ENCODE peak calls at places on chromosomes 5 and 9, in four cellular contexts. Y is A549, H is brain microvascular endothelial cell, W is fibroblast of lung. P is an unnamed sample.

GRCh38 chr9:107358867-107359440 is 75.9 kb downstream of the RAD23B start:
- DNase-seq in Y (no peak), H (no peak), W (no peak), P (no peak)

GRCh38 chr5:155089649-155090048 is 76.1 kb downstream of the KIF4B start:
- DNase-seq in Y (no peak), H (no peak), W (no peak), P (no peak)

GRCh38 chr5:135489466-135490244 is 37.5 kb upstream of the TIFAB start:
- DNase-seq in Y (no peak), H (no peak), W (peak), P (no peak)

GRCh38 chr9:89759563-89759962 is 154.8 kb downstream of the GADD45G start:
- DNase-seq in Y (no peak), H (no peak), W (no peak), P (no peak)

GRCh38 chr5:99025298-99026045 is 96.7 kb upstream of the CHD1 start:
- DNase-seq in Y (no peak), H (no peak), W (no peak), P (peak)

GRCh38 chr9:19521205-19521604 is 112.4 kb downstream of the ACER2 start:
- DNase-seq in Y (no peak), H (no peak), W (no peak), P (no peak)

GRCh38 chr9:93893194-93893593 is 62.0 kb downstream of the BARX1 start:
- DNase-seq in Y (no peak), H (no peak), W (no peak), P (no peak)

GRCh38 chr5:13987843-13988464 is 43.5 kb upstream of the DNAH5 start:
- DNase-seq in Y (peak), H (peak), W (peak), P (peak)

GRCh38 chr5:147093138-147093537 is 141.7 kb upstream of the STK32A start:
- DNase-seq in Y (no peak), H (peak), W (peak), P (peak)

GRCh38 chr9:78892182-78892581 is 595.3 kb downstream of the PSAT1 start:
- DNase-seq in Y (no peak), H (no peak), W (no peak), P (no peak)

GRCh38 chr5:91206734-91207133 is 176.4 kb downstream of the ARRDC3 start:
- DNase-seq in Y (no peak), H (peak), W (peak), P (peak)

GRCh38 chr5:55113327-55113726 is 10.9 kb downstream of the GZMA start:
- DNase-seq in Y (no peak), H (no peak), W (no peak), P (no peak)

GRCh38 chr9:135729480-135729879 is 27.5 kb downstream of the KCNT1 start:
- DNase-seq in Y (no peak), H (no peak), W (no peak), P (no peak)
- H3K4me3 ChIP-seq in Y (no peak), H (no peak), W (no peak), P (no peak)

GRCh38 chr5:116137544-116138378 is 52.9 kb downstream of the COMMD10 start:
- DNase-seq in Y (peak), H (peak), W (peak), P (peak)

GRCh38 chr5:116144103-116144502 is 59.3 kb downstream of the COMMD10 start:
- DNase-seq in Y (no peak), H (peak), W (peak), P (peak)

GRCh38 chr5:116145416-116145815 is 60.6 kb downstream of the COMMD10 start:
- DNase-seq in Y (no peak), H (no peak), W (no peak), P (no peak)

GRCh38 chr5:116142495-116142894 is 57.7 kb downstream of the COMMD10 start:
- DNase-seq in Y (no peak), H (no peak), W (no peak), P (no peak)
- TF ChIP-seq CTCF in Y (no peak), H (no peak), W (no peak), P (peak)

GRCh38 chr5:35857004-35857345 is 284 bp downstream of the IL7R start:
- DNase-seq in Y (no peak), H (no peak), W (no peak), P (no peak)
- H3K4me3 ChIP-seq in Y (no peak), H (no peak), W (no peak), P (no peak)

GRCh38 chr9:84874583-84874982 is 205.1 kb downstream of the NTRK2 start:
- DNase-seq in Y (no peak), H (peak), W (no peak), P (no peak)

GRCh38 chr9:84875193-84875592 is 205.7 kb downstream of the NTRK2 start:
- DNase-seq in Y (no peak), H (no peak), W (no peak), P (no peak)

GRCh38 chr9:84867171-84867570 is 197.6 kb downstream of the NTRK2 start:
- DNase-seq in Y (no peak), H (no peak), W (no peak), P (no peak)

GRCh38 chr9:84869091-84869490 is 199.6 kb downstream of the NTRK2 start:
- DNase-seq in Y (no peak), H (no peak), W (no peak), P (no peak)

GRCh38 chr9:84871983-84872382 is 202.5 kb downstream of the NTRK2 start:
- DNase-seq in Y (no peak), H (no peak), W (no peak), P (no peak)
- TF ChIP-seq CTCF in Y (no peak), H (no peak), W (no peak), P (no peak)

GRCh38 chr5:41852293-41852692 is 17.9 kb downstream of the OXCT1 start:
- DNase-seq in Y (no peak), H (no peak), W (no peak), P (no peak)
- H3K4me3 ChIP-seq in Y (no peak), H (no peak), W (no peak), P (no peak)

GRCh38 chr5:170296935-170297588 is 515 bp downstream of the LCP2 start:
- DNase-seq in Y (no peak), H (no peak), W (no peak), P (no peak)
- TF ChIP-seq CTCF in Y (no peak), H (no peak), W (no peak), P (no peak)

GRCh38 chr9:38363589-38363925 is 28.9 kb upstream of the ALDH1B1 start:
- DNase-seq in Y (no peak), H (no peak), W (no peak), P (no peak)
- H3K4me3 ChIP-seq in Y (no peak), H (no peak), W (no peak), P (no peak)

DNA sequence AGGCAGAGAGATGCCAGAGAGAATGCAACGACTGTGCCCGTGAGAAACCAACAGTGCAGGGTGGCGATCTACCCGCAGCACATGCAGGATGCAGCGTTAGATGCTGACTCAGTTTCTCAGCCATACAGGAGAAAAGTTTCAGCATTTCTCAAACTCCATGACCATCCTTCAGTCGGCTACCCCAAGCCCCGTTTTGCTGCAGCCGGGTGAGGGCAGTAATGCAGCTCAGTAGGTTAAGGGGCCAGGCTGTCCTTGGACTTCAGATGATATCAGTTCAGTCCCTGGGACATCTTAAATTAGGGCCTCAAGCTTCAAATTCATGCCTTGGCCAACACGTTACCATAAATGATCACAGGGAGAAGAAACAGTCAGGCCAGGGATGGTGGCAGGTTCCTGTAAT is 125.5 kb downstream of the PALM2AKAP2 start:
- DNase-seq in Y (no peak), H (no peak), W (no peak), P (no peak)
- TF ChIP-seq CTCF in Y (no peak), H (no peak), W (no peak), P (no peak)

GRCh38 chr5:168172718-168173045 is 118.8 kb upstream of the WWC1 start:
- DNase-seq in Y (no peak), H (no peak), W (no peak), P (no peak)
- H3K4me3 ChIP-seq in Y (no peak), H (no peak), W (no peak), P (no peak)

DNA sequence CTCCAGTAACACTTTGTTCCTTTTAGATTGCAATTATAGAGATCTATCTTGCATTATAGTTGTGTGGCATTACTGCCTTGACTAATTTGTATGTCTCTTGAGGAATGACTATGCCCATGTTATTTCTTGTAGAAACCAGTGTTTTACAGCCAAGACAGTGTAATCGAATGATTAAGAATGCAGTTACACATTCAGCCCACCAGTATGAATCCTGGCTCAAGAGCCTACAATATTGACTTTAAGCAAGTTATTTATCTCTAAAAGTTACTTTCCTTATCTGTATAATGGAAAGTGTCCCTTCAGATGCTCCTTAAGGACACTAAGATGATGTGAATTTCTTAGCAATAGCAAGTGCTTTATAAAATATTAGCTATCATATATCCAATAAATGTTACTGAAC is 9.7 kb upstream of the SNX24 start:
- DNase-seq in Y (no peak), H (no peak), W (no peak), P (no peak)
- TF ChIP-seq CTCF in Y (no peak), H (no peak), W (no peak), P (no peak)

P was measured in choroid plexus epithelial cell.